ENCODE peak calls at places on chromosomes 4 and X, in four cellular contexts. G is A549, O is HL-60, Y is GM12878. B is an unnamed sample.

GRCh38 chrX:133838761-133839676 is 146.4 kb downstream of the GPC3 start:
- DNase-seq in Y (no peak), O (no peak), G (peak), B (peak)

GRCh38 chr4:10460313-10461047 is 3.3 kb upstream of the ZNF518B start:
- DNase-seq in Y (no peak), G (no peak), O (no peak), B (no peak)

GRCh38 chr4:71270901-71271300 is 67.9 kb upstream of the SLC4A4 start:
- DNase-seq in O (no peak), Y (no peak), G (peak), B (peak)

GRCh38 chr4:3524920-3525319 is 7.3 kb downstream of the LRPAP1 start:
- DNase-seq in Y (no peak), O (no peak), G (no peak), B (no peak)

GRCh38 chr4:108337923-108338322 is 169.2 kb upstream of the LEF1 start:
- DNase-seq in O (no peak), G (no peak), Y (no peak), B (peak)

GRCh38 chr4:129220254-129220653 is 124.3 kb downstream of the C4orf33 start:
- DNase-seq in G (no peak), O (no peak), Y (no peak), B (no peak)

GRCh38 chrX:103674531-103675454 is 11.7 kb downstream of the MORF4L2 start:
- DNase-seq in Y (no peak), O (no peak), G (no peak), B (no peak)

GRCh38 chr4:78691971-78692814 is 84.0 kb upstream of the BMP2K start:
- DNase-seq in O (no peak), G (no peak), Y (no peak), B (peak)

GRCh38 chrX:46601283-46601682 is 27.7 kb downstream of the CHST7 start:
- DNase-seq in G (no peak), Y (no peak), O (no peak), B (peak)

GRCh38 chrX:44428989-44429627 is 85.6 kb upstream of the EFHC2 start:
- DNase-seq in Y (no peak), G (peak), O (no peak), B (no peak)

GRCh38 chr4:165927366-165927765 is 54.3 kb downstream of the TLL1 start:
- DNase-seq in Y (no peak), O (no peak), G (no peak), B (no peak)

GRCh38 chr4:161279095-161279494 is 884.7 kb downstream of the FSTL5 start:
- DNase-seq in O (no peak), G (no peak), Y (no peak), B (no peak)

GRCh38 chr4:156347412-156348075 is 393.9 kb upstream of the CTSO start:
- DNase-seq in G (no peak), Y (no peak), O (no peak), B (no peak)

GRCh38 chr4:36039031-36039430 is 205.3 kb downstream of the ARAP2 start:
- DNase-seq in G (no peak), Y (no peak), O (no peak), B (no peak)

GRCh38 chrX:40010550-40011364 is 87.0 kb downstream of the BCOR start:
- DNase-seq in Y (no peak), O (no peak), G (no peak), B (peak)

GRCh38 chr4:106194801-106195200 is 121.2 kb downstream of the TBCK start:
- DNase-seq in O (no peak), G (no peak), Y (no peak), B (no peak)

GRCh38 chr4:168600796-168601583 is 104.1 kb downstream of the PALLD start:
- DNase-seq in O (no peak), G (no peak), Y (no peak), B (no peak)

GRCh38 chr4:179709961-179710624 is 2267.9 kb upstream of the AGA start:
- DNase-seq in O (no peak), G (no peak), Y (no peak), B (no peak)

GRCh38 chr4:184255917-184256642 is 38.4 kb upstream of the ENPP6 start:
- DNase-seq in Y (no peak), O (no peak), G (no peak), B (no peak)

GRCh38 chr4:13627606-13628301 is at the start of gene BOD1L1:
- DNase-seq in O (peak), G (peak), Y (peak), B (peak)
- TF ChIP-seq REST in O (peak), G (no peak), Y (no peak), B (peak)

GRCh38 chr4:86114563-86114962 is 245.3 kb downstream of the MAPK10 start:
- DNase-seq in Y (no peak), O (no peak), G (no peak), B (no peak)

GRCh38 chr4:86118696-86119095 is 241.2 kb downstream of the MAPK10 start:
- DNase-seq in Y (no peak), G (no peak), O (no peak), B (no peak)

GRCh38 chr4:86117781-86118302 is 242.0 kb downstream of the MAPK10 start:
- DNase-seq in O (no peak), G (peak), Y (no peak), B (peak)
- TF ChIP-seq REST in O (no peak), G (no peak), Y (no peak), B (peak)

GRCh38 chr4:6352031-6352763 is 82.5 kb downstream of the WFS1 start:
- DNase-seq in Y (no peak), G (no peak), O (no peak), B (no peak)

GRCh38 chr4:6351246-6352000 is 81.8 kb downstream of the WFS1 start:
- DNase-seq in O (no peak), G (no peak), Y (no peak), B (no peak)

GRCh38 chr4:6350646-6351045 is 81.0 kb downstream of the WFS1 start:
- DNase-seq in G (no peak), O (no peak), Y (no peak), B (no peak)

GRCh38 chr4:6348408-6348807 is 78.8 kb downstream of the WFS1 start:
- DNase-seq in O (no peak), G (no peak), Y (no peak), B (no peak)

GRCh38 chr4:6349896-6350295 is 80.2 kb downstream of the WFS1 start:
- DNase-seq in G (no peak), Y (no peak), O (no peak), B (no peak)
- TF ChIP-seq REST in G (no peak), Y (no peak), O (no peak), B (no peak)

GRCh38 chr4:76526585-76526990 is 91.6 kb downstream of the SHROOM3 start:
- DNase-seq in O (no peak), Y (no peak), G (peak), B (no peak)

GRCh38 chr4:76531597-76531996 is 96.6 kb downstream of the SHROOM3 start:
- DNase-seq in O (no peak), G (no peak), Y (no peak), B (no peak)

GRCh38 chr4:76527666-76528065 is 92.6 kb downstream of the SHROOM3 start:
- DNase-seq in Y (no peak), G (no peak), O (no peak), B (no peak)

GRCh38 chr4:76523593-76523992 is 88.6 kb downstream of the SHROOM3 start:
- DNase-seq in O (no peak), G (no peak), Y (no peak), B (no peak)

DNA sequence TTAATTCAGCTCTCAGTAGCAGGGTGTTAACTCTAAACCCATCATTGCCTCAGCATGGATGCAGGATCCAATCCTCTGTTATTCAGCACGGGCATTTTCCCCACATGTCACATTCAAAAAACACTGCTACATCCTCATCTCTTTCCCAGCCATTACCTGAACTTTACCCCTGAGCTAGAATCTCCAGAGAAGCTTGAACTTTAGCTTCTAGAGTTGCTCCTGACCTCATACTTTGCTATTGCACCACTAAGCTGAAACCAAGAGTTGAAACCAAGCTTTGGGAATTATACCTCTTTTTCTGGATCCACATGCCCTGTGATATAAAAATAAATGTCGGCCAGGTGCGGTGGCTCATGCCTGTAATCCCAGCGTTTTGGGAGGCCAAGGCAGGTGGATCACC is 90.7 kb downstream of the SHROOM3 start:
- DNase-seq in Y (no peak), G (no peak), O (no peak), B (no peak)
- TF ChIP-seq REST in Y (no peak), G (no peak), O (no peak), B (no peak)

DNA sequence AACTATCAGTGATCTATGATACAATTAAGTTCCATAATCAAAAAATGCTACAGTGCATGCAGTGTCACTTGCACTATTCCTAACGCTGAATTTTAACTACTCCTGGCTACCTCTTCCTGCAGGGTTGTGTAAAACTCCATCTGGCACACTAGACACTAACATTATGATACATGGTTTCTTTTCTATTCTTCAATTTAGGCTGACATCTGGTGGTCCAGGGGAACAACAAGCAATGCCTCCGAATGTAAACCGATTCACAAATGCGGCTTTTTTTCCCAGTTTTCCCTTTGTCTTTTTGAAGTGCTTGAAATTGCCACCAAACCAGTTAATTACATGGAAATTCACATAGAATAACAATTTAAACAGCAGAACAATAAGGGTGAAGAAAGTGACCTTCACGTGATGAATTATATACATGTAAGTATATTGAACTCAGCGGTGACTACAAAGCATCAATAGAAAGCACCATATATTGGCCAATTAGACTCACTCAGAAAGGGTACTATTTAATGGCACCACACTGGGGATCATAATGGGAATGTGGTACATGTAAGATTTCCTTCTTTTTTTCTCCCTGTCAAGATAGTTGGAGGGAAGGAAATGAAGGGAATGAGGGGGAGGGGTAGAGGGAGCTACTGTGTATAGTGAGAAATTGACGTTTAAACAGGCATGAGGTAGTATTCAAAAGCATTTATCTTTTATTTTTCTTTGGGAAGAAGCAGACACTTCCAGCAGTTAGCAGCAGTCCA is 103.9 kb downstream of the MMRN1 start:
- DNase-seq in Y (no peak), G (no peak), O (no peak), B (peak)
- TF ChIP-seq REST in Y (no peak), G (no peak), O (no peak), B (no peak)

GRCh38 chr4:26858035-26858918 is 2.4 kb upstream of the STIM2 start:
- DNase-seq in O (no peak), Y (no peak), G (no peak), B (peak)
- TF ChIP-seq REST in O (no peak), Y (no peak), G (no peak), B (no peak)

GRCh38 chr4:114941522-114941921 is 171.9 kb downstream of the NDST4 start:
- DNase-seq in Y (no peak), O (no peak), G (no peak), B (no peak)

DNA sequence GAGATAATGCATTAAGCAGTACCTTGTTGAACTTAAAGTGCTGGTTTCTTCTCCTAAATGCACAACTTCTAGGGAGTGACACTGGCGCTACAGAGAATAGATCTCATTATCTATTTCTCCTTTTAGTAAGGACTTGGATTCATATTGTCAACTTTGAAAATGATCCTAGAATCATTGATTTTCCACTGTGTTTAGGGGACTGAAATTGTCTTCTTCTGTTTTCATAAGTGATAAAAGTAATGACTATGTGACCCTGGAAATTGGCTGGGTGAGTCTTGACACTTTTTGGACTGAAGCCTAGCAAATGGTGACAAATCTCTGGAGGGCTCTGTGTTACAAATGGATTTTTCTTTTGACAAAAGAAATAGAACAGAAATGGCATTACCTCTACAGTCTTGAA is 167.8 kb downstream of the NDST4 start:
- DNase-seq in Y (no peak), O (no peak), G (no peak), B (no peak)
- TF ChIP-seq REST in Y (no peak), O (no peak), G (no peak), B (no peak)